ENCODE peak calls at places on chromosome 9, in four cellular contexts. H is HCT116, I is GM12878, V is Panc1. E is an unnamed sample.

GRCh38 chr9:105291938-105292337 is 47.5 kb downstream of the SLC44A1 start:
- ATAC-seq in H (no peak), I (no peak), V (no peak), E (no peak)

GRCh38 chr9:69086312-69086711 is 50.8 kb downstream of the FXN start:
- ATAC-seq in H (no peak), I (no peak), V (no peak), E (no peak)

GRCh38 chr9:89905628-89906338 is 301.0 kb downstream of the GADD45G start:
- ATAC-seq in H (no peak), I (no peak), V (no peak), E (no peak)

GRCh38 chr9:69645488-69645887 is 26.7 kb downstream of the APBA1 start:
- ATAC-seq in H (peak), I (peak), V (no peak), E (no peak)

GRCh38 chr9:4237748-4238511 is 61.9 kb downstream of the GLIS3 start:
- ATAC-seq in H (no peak), I (no peak), V (peak), E (no peak)

GRCh38 chr9:104914458-104914857 is 13.5 kb downstream of the ABCA1 start:
- ATAC-seq in H (no peak), I (no peak), V (no peak), E (no peak)

GRCh38 chr9:92954078-92954861 is 6.9 kb downstream of the FGD3 start:
- ATAC-seq in H (peak), I (peak), V (no peak), E (peak)

GRCh38 chr9:42852133-42852532 is 668.7 kb downstream of the SPATA31A6 start:
- ATAC-seq in H (no peak), I (no peak), V (peak), E (no peak)

GRCh38 chr9:5099466-5099865 is 86.0 kb downstream of the INSL6 start:
- ATAC-seq in H (no peak), I (no peak), V (no peak), E (no peak)

GRCh38 chr9:38068616-38068865 is 486 bp downstream of the SHB start:
- ATAC-seq in H (peak), I (peak), V (no peak), E (peak)

GRCh38 chr9:114072181-114073140 is 5.6 kb downstream of the AMBP start:
- ATAC-seq in H (no peak), I (no peak), V (no peak), E (peak)

DNA sequence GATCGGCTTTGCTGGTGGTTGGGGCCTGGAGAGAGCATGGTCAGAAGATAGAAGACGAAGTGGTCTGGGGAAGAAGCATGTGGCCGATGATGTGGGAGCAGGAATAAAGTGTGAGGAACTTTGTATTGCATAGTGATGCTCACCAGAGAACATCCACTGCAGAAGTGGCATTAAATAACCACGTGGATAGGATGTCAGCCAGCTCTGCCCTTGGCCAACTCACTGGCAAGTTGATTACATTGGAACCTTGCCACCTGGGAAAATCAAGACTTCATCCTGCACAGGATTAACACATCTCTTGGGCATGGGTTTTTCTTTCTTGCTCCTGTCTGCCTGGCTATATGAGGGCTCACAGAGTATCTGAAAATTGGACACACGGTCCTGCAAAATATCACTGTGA is 217.4 kb downstream of the DMRT2 start:
- ATAC-seq in H (no peak), I (no peak), V (no peak), E (peak)
- TF ChIP-seq POLR2AphosphoS5 in H (no peak), I (no peak), V (no peak), E (no peak)

DNA sequence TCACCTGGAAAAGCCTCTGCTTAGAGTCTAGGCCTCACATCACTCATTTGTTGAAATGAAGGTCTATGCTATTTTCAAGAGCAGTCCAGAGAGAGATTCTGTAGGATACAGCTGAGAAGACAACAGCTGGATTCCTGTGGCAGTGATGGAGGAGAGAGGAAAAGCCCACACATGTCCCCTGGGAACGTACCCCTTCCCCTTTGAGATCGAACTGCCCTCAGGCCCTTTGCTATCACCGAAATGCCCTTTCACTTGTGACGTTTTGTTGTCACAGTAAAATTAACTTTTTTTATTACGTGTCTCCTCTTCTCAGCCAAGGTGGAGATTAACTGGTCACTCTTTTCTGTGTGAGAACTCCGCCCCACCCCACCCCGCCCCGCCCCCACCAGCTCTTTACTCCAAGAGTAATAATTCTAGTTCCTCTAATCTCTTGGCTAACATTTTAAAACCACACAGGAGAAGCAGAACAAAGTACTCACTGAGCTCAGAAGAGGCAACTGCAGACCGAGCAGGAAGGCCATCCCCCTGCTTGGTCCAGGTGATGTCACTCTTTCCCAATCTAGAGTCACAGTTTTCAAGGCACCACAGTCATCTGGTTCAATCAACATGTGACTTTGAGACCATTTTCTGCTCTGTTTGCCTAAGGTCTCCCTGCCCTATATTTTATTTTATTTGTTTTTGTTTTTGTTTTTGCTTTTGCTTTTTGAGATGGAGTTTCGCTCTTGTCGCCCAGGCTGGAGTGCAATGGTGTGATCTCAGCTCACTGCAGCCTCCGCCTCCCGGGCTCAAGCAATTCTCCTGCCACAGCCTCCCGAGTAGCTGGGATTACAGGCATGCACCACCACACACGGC is 105.6 kb downstream of the SUSD1 start:
- ATAC-seq in H (no peak), I (peak), V (no peak), E (no peak)
- TF ChIP-seq POLR2AphosphoS5 in H (no peak), I (no peak), V (no peak), E (no peak)

DNA sequence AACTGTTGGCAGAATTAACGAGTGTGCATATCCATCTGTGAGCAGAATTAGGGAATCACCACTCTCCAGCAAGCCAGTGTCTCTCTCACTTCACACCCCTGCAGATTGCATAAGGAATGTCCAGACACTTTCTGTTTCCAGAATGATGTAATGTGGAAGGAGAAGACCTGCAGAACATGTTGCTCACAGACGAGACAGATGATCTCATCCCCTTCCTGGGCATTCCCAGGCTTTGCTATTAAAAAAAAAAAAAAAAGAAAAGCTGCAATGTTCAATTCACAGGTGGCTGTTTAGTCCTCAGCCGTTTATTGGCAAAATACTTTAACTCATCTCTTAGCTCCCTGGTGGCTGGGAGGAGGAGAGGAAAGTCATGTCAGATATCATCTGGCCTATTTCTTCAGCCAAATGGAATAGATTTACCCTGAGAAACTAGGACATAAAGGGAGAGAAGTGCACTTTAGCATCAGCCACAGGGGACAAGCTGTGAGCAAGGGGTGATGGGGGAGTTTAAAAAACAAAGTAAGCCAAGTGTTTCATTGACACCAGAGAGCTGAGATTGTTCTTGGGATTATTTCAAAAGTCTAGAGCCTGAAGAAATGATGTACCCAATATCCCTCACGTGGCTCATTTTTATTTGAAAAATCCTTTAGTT is 95.9 kb upstream of the TNC start:
- ATAC-seq in H (no peak), I (no peak), V (no peak), E (peak)
- TF ChIP-seq POLR2AphosphoS5 in H (no peak), I (no peak), V (no peak), E (peak)

DNA sequence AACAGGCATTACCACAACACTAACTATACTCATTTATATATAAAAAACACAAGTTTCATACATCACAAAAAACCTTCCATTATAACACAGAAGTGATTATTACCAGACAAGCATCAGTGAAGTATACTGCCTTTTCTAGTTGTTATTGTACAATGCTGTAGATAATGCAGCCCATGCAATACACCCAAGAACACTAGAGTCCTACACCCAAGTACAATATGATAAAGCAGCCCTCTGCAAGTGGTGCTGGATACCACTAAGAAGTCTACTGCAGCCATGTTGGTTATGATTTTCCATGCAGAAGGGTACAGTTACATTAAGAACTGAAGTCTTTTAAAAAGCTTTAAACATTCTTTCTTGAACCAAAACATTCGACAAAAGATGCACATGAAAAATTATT is 10.3 kb downstream of the ZFAND5 start:
- ATAC-seq in H (no peak), I (peak), V (no peak), E (no peak)
- TF ChIP-seq POLR2AphosphoS5 in H (no peak), I (peak), V (peak), E (peak)

DNA sequence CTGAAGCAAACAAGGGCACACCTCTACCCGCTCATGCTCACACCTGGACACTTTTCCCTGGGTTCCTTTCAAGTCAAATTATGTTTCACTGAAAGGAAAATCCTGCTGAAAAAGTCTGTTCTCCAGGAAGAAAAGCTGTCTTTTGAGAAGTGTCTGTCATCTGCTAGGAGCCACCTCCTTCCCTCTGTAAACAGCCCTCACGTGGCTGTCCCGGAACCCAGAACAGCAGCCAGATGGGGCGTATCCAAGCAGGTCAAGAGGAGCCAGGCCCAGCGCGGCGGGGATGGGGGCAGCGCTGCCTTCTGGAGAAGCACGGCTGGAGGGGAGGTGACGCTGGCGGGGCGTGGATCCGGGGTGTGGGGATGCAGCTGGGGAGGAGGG is at the start of gene PNPLA7:
- ATAC-seq in H (peak), I (peak), V (peak), E (peak)
- TF ChIP-seq POLR2AphosphoS5 in H (peak), I (no peak), V (no peak), E (peak)

GRCh38 chr9:137694236-137694959 is 75.6 kb downstream of the EHMT1 start:
- ATAC-seq in H (peak), I (no peak), V (peak), E (no peak)

GRCh38 chr9:137697193-137697592 is 78.4 kb downstream of the EHMT1 start:
- ATAC-seq in H (no peak), I (no peak), V (no peak), E (no peak)

GRCh38 chr9:137697832-137698231 is 79.0 kb downstream of the EHMT1 start:
- ATAC-seq in H (no peak), I (no peak), V (no peak), E (no peak)

GRCh38 chr9:137696526-137696925 is 77.7 kb downstream of the EHMT1 start:
- ATAC-seq in H (no peak), I (no peak), V (no peak), E (no peak)

GRCh38 chr9:137694962-137695875 is 76.4 kb downstream of the EHMT1 start:
- ATAC-seq in H (peak), I (peak), V (peak), E (peak)
- TF ChIP-seq POLR2AphosphoS5 in H (no peak), I (no peak), V (no peak), E (no peak)

E was measured in gastroesophageal sphincter.